ENCODE peak calls at places on chromosomes 3 and 15, in four cellular contexts. M, D, C and N are unnamed samples.

GRCh38 chr15:31129769-31130303 is 28.3 kb upstream of the TRPM1 start:
- ATAC-seq in M (no peak), C (no peak), D (no peak), N (no peak)

GRCh38 chr15:58764468-58764867 is 6.6 kb upstream of the MINDY2 start:
- ATAC-seq in C (no peak), D (no peak), M (no peak), N (no peak)

GRCh38 chr3:185335799-185336198 is 27.1 kb upstream of the MAP3K13 start:
- ATAC-seq in D (peak), M (no peak), C (peak), N (no peak)

GRCh38 chr3:39848365-39848764 is 39.0 kb downstream of the MYRIP start:
- ATAC-seq in C (no peak), D (no peak), M (no peak), N (no peak)

GRCh38 chr15:26260517-26261133 is 397.5 kb upstream of the ATP10A start:
- ATAC-seq in M (no peak), D (peak), C (no peak), N (no peak)

GRCh38 chr3:102098130-102098885 is 249.0 kb downstream of the NFKBIZ start:
- ATAC-seq in M (peak), D (no peak), C (no peak), N (no peak)

GRCh38 chr3:134802428-134803050 is 7.5 kb downstream of the EPHB1 start:
- ATAC-seq in D (no peak), C (no peak), M (no peak), N (peak)

GRCh38 chr3:107661447-107662108 is 138.8 kb downstream of the BBX start:
- ATAC-seq in M (peak), C (peak), D (peak), N (no peak)

GRCh38 chr3:40387001-40387894 is at the start of gene ENTPD3:
- ATAC-seq in M (peak), C (peak), D (peak), N (peak)

GRCh38 chr3:186526256-186526606 is 17.9 kb downstream of the CRYGS start:
- ATAC-seq in M (no peak), D (no peak), C (no peak), N (peak)

GRCh38 chr3:17143893-17144664 is 259.3 kb downstream of the PLCL2 start:
- ATAC-seq in C (no peak), D (no peak), M (no peak), N (no peak)

GRCh38 chr15:41690636-41691035 is 30.4 kb downstream of the MGA start:
- ATAC-seq in C (no peak), M (no peak), D (peak), N (no peak)

GRCh38 chr3:177079684-177080083 is 117.6 kb downstream of the TBL1XR1 start:
- ATAC-seq in M (no peak), D (no peak), C (no peak), N (no peak)

GRCh38 chr3:111616417-111617105 is 21.4 kb upstream of the ZBED2 start:
- ATAC-seq in C (no peak), D (peak), M (no peak), N (peak)

GRCh38 chr3:141939759-141940158 is 63.3 kb downstream of the ATP1B3 start:
- ATAC-seq in C (no peak), D (peak), M (no peak), N (no peak)

GRCh38 chr3:80618295-80619256 is 850.8 kb upstream of the ROBO1 start:
- ATAC-seq in D (no peak), C (no peak), M (no peak), N (no peak)

GRCh38 chr3:3013299-3013698 is 96.9 kb downstream of the IL5RA start:
- ATAC-seq in D (no peak), C (no peak), M (no peak), N (no peak)

GRCh38 chr3:108835101-108835500 is 12.5 kb downstream of the TRAT1 start:
- ATAC-seq in C (no peak), M (no peak), D (peak), N (no peak)

GRCh38 chr3:16824085-16824696 is 60.6 kb upstream of the PLCL2 start:
- ATAC-seq in C (no peak), M (no peak), D (no peak), N (peak)

GRCh38 chr3:135851201-135852061 is 114.1 kb upstream of the PPP2R3A start:
- ATAC-seq in C (no peak), M (no peak), D (no peak), N (no peak)

GRCh38 chr3:146517684-146518435 is 26.5 kb downstream of the PLSCR1 start:
- ATAC-seq in M (peak), D (peak), C (no peak), N (no peak)

GRCh38 chr15:67506775-67507747 is 13.9 kb upstream of the C15orf61 start:
- ATAC-seq in D (no peak), C (no peak), M (no peak), N (no peak)

GRCh38 chr3:124992041-124992440 is 57.5 kb upstream of the MUC13 start:
- ATAC-seq in D (no peak), M (no peak), C (no peak), N (no peak)

GRCh38 chr15:42068601-42069000 is 25.8 kb downstream of the PLA2G4D start:
- ATAC-seq in C (no peak), D (no peak), M (no peak), N (no peak)

GRCh38 chr3:33602829-33603228 is 115.2 kb downstream of the CLASP2 start:
- ATAC-seq in M (peak), C (no peak), D (no peak), N (no peak)

GRCh38 chr3:173933113-173933512 is 535.6 kb downstream of the NLGN1 start:
- ATAC-seq in D (no peak), C (no peak), M (no peak), N (no peak)

GRCh38 chr15:48632651-48633050 is 12.9 kb downstream of the FBN1 start:
- ATAC-seq in D (no peak), C (no peak), M (no peak), N (no peak)

GRCh38 chr15:74176262-74177208 is 3.0 kb downstream of the ISLR start:
- ATAC-seq in C (no peak), D (no peak), M (no peak), N (no peak)

GRCh38 chr3:28698706-28699105 is 350.1 kb upstream of the AZI2 start:
- ATAC-seq in C (no peak), D (no peak), M (no peak), N (no peak)

GRCh38 chr15:41961803-41962202 is 10.6 kb downstream of the EHD4 start:
- ATAC-seq in D (no peak), C (no peak), M (no peak), N (no peak)

GRCh38 chr3:179706233-179706632 is 53.4 kb downstream of the USP13 start:
- ATAC-seq in D (peak), C (no peak), M (no peak), N (no peak)

GRCh38 chr3:128720891-128721290 is 5.1 kb upstream of the RAB7A start:
- ATAC-seq in D (no peak), C (no peak), M (no peak), N (no peak)